ENCODE peak calls at places on chromosomes 3 and 15, in four cellular contexts. A is H1, Q is GM12878, F is SK-N-SH. H is an unnamed sample.

GRCh38 chr3:98557324-98558010 is 25.7 kb downstream of the GPR15 start:
- DNase-seq in F (no peak), A (no peak), Q (peak), H (no peak)

GRCh38 chr3:38002291-38002876 is 11.8 kb downstream of the VILL start:
- DNase-seq in Q (no peak), A (no peak), F (no peak), H (no peak)

GRCh38 chr15:67542192-67542461 is 376 bp upstream of the MAP2K5 start:
- DNase-seq in A (no peak), F (no peak), Q (no peak), H (no peak)

GRCh38 chr3:98114264-98114663 is 16.3 kb upstream of the OR5H1 start:
- DNase-seq in F (no peak), Q (no peak), A (no peak), H (no peak)

GRCh38 chr3:106184540-106185457 is 316.0 kb upstream of the CBLB start:
- DNase-seq in F (no peak), A (no peak), Q (peak), H (no peak)

GRCh38 chr3:149969110-149969944 is 1.4 kb downstream of the PFN2 start:
- DNase-seq in A (peak), Q (no peak), F (peak), H (peak)

GRCh38 chr15:56468271-56468912 is 3.5 kb upstream of the MNS1 start:
- DNase-seq in Q (peak), A (no peak), F (no peak), H (no peak)

GRCh38 chr15:77392762-77393470 is 27.0 kb downstream of the PEAK1 start:
- DNase-seq in F (no peak), A (no peak), Q (no peak), H (no peak)

GRCh38 chr3:48344867-48345507 is 11.5 kb upstream of the SPINK8 start:
- DNase-seq in Q (no peak), F (peak), A (no peak), H (no peak)

GRCh38 chr3:47646362-47646761 is 67.7 kb upstream of the CSPG5 start:
- DNase-seq in F (no peak), A (no peak), Q (no peak), H (no peak)

GRCh38 chr15:92899910-92900711 is at the start of gene CHD2:
- DNase-seq in Q (peak), A (peak), F (peak), H (peak)

GRCh38 chr15:65175511-65175910 is 9.6 kb downstream of the CLPX start:
- DNase-seq in F (no peak), Q (no peak), A (no peak), H (no peak)

GRCh38 chr15:35696767-35697231 is 150.8 kb upstream of the DPH6 start:
- DNase-seq in F (no peak), A (no peak), Q (no peak), H (peak)

GRCh38 chr3:37593796-37594195 is 267.9 kb upstream of the CTDSPL start:
- DNase-seq in F (no peak), A (no peak), Q (no peak), H (no peak)

GRCh38 chr3:53045107-53045783 is 628 bp downstream of the SFMBT1 start:
- DNase-seq in F (peak), Q (no peak), A (no peak), H (peak)

GRCh38 chr3:71520186-71521020 is 63.1 kb downstream of the FOXP1 start:
- DNase-seq in A (no peak), Q (no peak), F (no peak), H (peak)

GRCh38 chr3:111301238-111301798 is 229.7 kb downstream of the NECTIN3 start:
- DNase-seq in F (no peak), Q (no peak), A (no peak), H (no peak)

GRCh38 chr3:143973352-143974021 is 1.9 kb downstream of the DIPK2A start:
- DNase-seq in A (no peak), F (no peak), Q (no peak), H (peak)

GRCh38 chr3:118637866-118638265 is 396.8 kb downstream of the IGSF11 start:
- DNase-seq in F (no peak), A (no peak), Q (no peak), H (no peak)

GRCh38 chr3:53618946-53619345 is 124.5 kb downstream of the CACNA1D start:
- DNase-seq in A (no peak), Q (no peak), F (no peak), H (no peak)

GRCh38 chr15:78850926-78851600 is 21.6 kb upstream of the MORF4L1 start:
- DNase-seq in A (no peak), Q (no peak), F (no peak), H (no peak)

GRCh38 chr15:49137861-49138260 is 17.5 kb downstream of the COPS2 start:
- DNase-seq in Q (no peak), F (no peak), A (no peak), H (no peak)

GRCh38 chr3:188434594-188434993 is 280.6 kb downstream of the LPP start:
- DNase-seq in A (no peak), F (no peak), Q (no peak), H (no peak)

GRCh38 chr3:44343421-44343820 is 4.9 kb downstream of the TCAIM start:
- DNase-seq in A (no peak), F (no peak), Q (no peak), H (no peak)

GRCh38 chr3:17742092-17742836 is at the start of gene TBC1D5:
- DNase-seq in A (peak), Q (peak), F (peak), H (peak)

GRCh38 chr15:88623632-88624031 is 2.5 kb downstream of the AEN start:
- DNase-seq in F (no peak), A (no peak), Q (no peak), H (no peak)

GRCh38 chr15:88620995-88621772 is at the start of gene AEN:
- DNase-seq in Q (peak), F (peak), A (peak), H (peak)

GRCh38 chr15:88622605-88622975 is 1.4 kb downstream of the AEN start:
- DNase-seq in F (no peak), Q (no peak), A (no peak), H (no peak)

GRCh38 chr15:88623061-88623460 is 1.9 kb downstream of the AEN start:
- DNase-seq in Q (no peak), F (no peak), A (no peak), H (no peak)

DNA sequence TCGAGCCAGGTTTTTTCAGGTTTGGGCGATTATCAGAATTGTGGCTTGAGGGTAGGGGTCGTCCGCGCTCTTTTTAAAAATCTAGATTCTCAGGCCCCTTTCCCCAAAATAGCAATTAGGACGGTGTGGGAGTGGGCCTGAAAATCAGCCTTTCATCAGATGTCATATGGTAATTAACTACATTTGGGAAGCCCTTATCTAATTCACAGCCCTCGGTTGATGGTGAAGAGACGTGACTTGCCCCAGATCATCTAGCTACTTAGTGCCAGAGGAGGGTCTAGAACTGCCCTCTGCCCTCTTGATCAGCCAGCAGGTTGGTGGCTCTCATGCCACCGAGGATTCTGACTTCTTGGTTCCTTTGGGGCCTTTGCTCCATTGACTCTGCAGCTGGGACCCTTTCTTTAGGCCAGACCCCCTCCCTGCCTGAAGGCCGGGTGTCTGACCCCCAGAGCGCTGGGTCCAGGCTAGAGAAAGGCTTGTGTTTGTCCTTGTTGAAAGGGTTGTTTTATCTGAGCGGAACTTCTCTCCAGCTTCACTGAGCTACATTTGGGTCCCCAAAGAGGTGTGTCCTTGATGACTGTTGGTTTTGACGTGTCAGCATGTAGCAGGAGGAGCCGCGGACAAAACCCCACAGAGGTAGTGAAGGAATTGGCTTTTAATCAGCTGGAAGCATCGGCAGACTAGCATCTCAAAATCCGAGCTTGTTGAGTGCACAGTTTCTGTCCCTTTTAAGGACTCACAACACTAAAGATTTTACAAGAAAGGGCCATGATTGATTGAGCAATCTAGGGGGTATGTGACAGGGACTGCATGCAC is 857 bp downstream of the AEN start:
- DNase-seq in Q (no peak), A (no peak), F (no peak), H (no peak)
- TF ChIP-seq YY1 in Q (no peak), A (no peak), F (no peak), H (no peak)

DNA sequence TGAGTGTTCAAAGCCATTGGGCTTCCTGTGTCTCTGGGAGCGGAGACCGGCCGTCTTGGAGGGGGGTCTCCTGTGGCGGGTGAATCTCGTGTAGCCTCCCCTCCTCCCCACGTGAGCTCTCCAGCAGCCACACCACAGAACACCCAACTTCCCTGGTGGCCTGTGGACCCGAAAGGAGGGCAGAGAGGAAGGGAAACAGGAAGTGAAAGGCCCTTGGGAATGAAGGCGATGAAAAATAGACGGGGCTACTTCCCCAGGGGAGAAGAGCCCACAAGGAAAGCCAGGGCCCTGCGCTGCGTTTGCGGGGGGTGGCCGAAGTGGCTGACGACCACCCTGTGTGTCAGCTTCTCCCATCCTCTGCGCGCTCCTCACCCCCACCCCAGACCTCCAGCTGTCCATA is 5.4 kb downstream of the ANKRD63 start:
- DNase-seq in A (no peak), F (no peak), Q (no peak), H (no peak)
- TF ChIP-seq NRF1 in A (no peak), F (no peak), Q (no peak), H (no peak)

GRCh38 chr15:51289290-51289689 is 49.1 kb downstream of the CYP19A1 start:
- DNase-seq in A (no peak), Q (no peak), F (no peak), H (no peak)
- TF ChIP-seq YY1 in A (no peak), Q (no peak), F (no peak), H (no peak)

DNA sequence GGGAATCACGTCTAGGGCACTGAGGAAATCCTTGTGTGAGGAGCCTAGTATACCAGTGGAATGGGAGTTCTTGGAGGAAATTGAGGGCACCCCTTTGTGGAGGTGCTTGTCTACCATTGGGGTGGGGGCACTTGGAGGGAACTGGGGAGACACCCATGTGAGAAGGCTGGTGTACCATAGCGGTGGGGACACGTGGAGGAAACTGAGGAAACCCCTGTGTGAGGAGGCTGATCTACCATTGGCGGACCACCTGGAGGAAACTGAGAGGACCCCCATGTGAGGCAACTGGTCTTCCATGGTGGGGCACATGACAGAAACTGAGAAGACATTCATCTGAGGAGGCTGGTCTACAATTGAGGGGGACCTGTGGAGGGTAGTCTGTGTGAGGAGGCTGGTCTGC is 164.5 kb downstream of the FBLN2 start:
- DNase-seq in A (no peak), Q (no peak), F (no peak), H (no peak)
- TF ChIP-seq NRF1 in A (no peak), Q (no peak), F (no peak), H (no peak)

DNA sequence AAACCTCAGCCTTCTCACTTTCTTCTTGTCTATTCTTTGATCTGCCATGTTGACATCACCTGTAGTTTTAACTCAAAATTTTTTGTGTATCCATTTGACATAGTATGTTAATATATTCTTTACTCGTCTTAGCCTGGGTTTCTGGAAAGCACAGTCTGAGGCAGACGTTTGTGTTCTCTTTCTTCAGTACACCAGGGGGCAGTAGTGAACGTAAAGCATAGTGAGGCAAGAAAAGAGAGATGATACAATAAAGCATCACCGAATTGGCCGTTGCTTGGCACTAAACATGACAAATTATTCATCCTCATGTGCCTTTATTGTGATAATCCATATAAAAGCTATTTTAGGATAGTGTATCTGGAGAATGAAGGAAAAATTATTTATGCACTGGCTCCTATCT is 141.0 kb upstream of the MYRIP start:
- DNase-seq in F (peak), Q (no peak), A (no peak), H (peak)
- TF ChIP-seq YY1 in F (no peak), Q (no peak), A (no peak), H (no peak)

GRCh38 chr3:136984837-136985236 is 27.1 kb downstream of the IL20RB start:
- DNase-seq in A (no peak), F (no peak), Q (no peak), H (no peak)

GRCh38 chr3:136979684-136980083 is 21.9 kb downstream of the IL20RB start:
- DNase-seq in A (no peak), F (no peak), Q (no peak), H (no peak)

GRCh38 chr3:136982520-136983138 is 24.8 kb downstream of the IL20RB start:
- DNase-seq in F (no peak), A (no peak), Q (no peak), H (no peak)

GRCh38 chr3:136974670-136975069 is 16.9 kb downstream of the IL20RB start:
- DNase-seq in F (no peak), A (no peak), Q (no peak), H (no peak)

GRCh38 chr3:136979204-136979603 is 21.4 kb downstream of the IL20RB start:
- DNase-seq in A (no peak), Q (no peak), F (no peak), H (no peak)
- TF ChIP-seq NRF1 in A (no peak), Q (no peak), F (no peak), H (no peak)

DNA sequence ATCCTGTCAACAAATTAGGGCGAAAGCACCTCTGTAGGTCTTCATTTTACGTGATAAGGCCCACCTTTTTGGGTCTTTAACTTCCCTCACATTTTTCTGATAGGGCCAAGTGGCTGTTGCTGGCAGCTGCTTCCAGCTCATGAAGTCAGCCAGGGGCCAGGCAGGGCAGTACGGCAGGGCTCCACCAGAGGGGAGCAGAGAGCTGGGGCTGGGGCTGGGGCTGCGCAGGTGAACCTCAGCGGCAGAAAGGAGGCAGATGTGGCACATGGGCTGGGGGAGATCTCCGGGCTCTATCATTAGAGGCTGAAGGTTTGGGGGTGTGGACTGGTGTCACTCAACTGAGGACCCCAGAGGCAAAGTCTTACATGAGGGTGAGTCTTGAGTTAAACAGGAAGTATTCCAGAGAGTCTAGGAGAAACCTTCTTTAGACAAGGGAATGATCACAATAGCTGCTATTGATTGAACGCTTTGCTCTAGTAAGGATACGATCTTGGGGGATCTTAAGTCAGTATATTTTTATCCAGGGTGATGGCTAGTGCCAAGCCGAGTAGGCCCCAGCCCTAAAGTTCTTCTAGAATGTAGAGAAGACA is 62.8 kb upstream of the MEX3B start:
- DNase-seq in A (peak), F (peak), Q (no peak), H (peak)
- TF ChIP-seq YY1 in A (no peak), F (no peak), Q (peak), H (peak)

DNA sequence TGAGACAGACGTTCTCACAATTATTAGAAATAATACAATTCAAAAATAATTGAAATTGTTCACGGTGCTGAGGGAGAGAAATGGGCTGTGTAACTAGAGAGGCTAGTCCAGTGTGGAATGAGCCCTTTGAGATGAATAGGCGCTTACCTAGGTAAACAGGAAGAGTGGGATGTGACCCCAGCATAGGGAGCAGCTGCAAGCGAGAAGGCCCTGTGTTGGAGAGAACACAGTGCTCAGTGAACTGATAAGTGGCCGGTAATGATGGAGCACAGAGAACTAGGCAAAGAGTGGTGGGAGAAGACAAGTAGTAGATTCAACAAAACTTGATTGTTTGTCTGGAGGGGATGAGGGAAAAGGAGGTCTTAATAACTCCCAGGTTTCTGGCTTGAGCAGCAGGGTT is 103.9 kb downstream of the HCN4 start:
- DNase-seq in Q (no peak), A (no peak), F (no peak), H (no peak)
- TF ChIP-seq NRF1 in Q (no peak), A (no peak), F (no peak), H (no peak)

DNA sequence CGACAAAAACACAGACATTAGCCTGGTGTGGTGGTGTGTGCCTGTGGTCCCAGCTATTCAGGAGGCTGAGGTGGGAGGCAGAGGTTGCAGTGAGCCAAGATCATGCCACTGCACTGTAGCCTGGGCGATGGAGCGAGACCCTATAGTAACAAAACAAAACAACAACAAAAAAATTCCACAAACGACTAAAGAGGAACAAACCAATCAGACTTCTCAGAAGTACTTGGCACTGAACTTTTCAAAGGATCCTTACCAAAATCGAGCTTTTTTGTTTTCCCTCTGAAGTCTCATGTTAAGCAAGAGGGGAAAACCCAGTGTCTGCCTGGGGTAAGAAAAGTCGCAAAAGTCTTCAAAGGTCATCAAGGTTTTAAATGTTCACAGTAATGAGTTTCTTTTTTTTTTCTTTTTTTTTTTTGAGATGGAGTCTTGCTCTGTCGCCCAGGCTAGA is 30.1 kb upstream of the TFRC start:
- DNase-seq in F (no peak), Q (peak), A (no peak), H (no peak)
- TF ChIP-seq YY1 in F (no peak), Q (no peak), A (no peak), H (no peak)